ENCODE peak calls at places on chromosome 15, in five cellular contexts. R, V, S, O and P are unnamed samples.

GRCh38 chr15:69357773-69358765 is 56.1 kb upstream of the KIF23 start:
- DNase-seq in R (no peak), V (no peak), S (peak), O (peak), P (no peak)

GRCh38 chr15:66603301-66604179 is 37.7 kb upstream of the LCTL start:
- DNase-seq in R (peak), V (no peak), S (no peak), O (peak), P (peak)

GRCh38 chr15:55266547-55266946 is 23.1 kb downstream of the RAB27A start:
- DNase-seq in R (no peak), V (no peak), S (no peak), O (no peak), P (no peak)

GRCh38 chr15:38247336-38247735 is 5.3 kb upstream of the SPRED1 start:
- DNase-seq in R (no peak), V (no peak), S (no peak), O (peak), P (no peak)

GRCh38 chr15:43505723-43506122 is 11.7 kb upstream of the MAP1A start:
- DNase-seq in R (no peak), V (no peak), S (peak), O (peak), P (peak)

GRCh38 chr15:22904736-22905135 is 66.3 kb downstream of the NIPA2 start:
- DNase-seq in R (no peak), V (peak), S (no peak), O (no peak), P (no peak)

GRCh38 chr15:78157203-78157602 is 8.0 kb downstream of the IDH3A start:
- DNase-seq in R (no peak), V (no peak), S (no peak), O (no peak), P (no peak)

GRCh38 chr15:26806574-26806973 is 33.7 kb upstream of the GABRB3 start:
- DNase-seq in R (no peak), V (no peak), S (no peak), O (no peak), P (no peak)

GRCh38 chr15:64694816-64695215 is 80.6 kb downstream of the RBPMS2 start:
- DNase-seq in R (no peak), V (no peak), S (no peak), O (no peak), P (no peak)

GRCh38 chr15:29612096-29612495 is 210.2 kb downstream of the TJP1 start:
- DNase-seq in R (no peak), V (no peak), S (peak), O (peak), P (peak)

GRCh38 chr15:49606594-49606993 is 14.0 kb downstream of the FAM227B start:
- DNase-seq in R (no peak), V (no peak), S (no peak), O (peak), P (no peak)

GRCh38 chr15:66224946-66225345 is 28.6 kb downstream of the MEGF11 start:
- DNase-seq in R (peak), V (peak), S (no peak), O (no peak), P (no peak)

GRCh38 chr15:68278345-68279217 is 1.0 kb downstream of the FEM1B start:
- DNase-seq in R (no peak), V (no peak), S (peak), O (peak), P (no peak)
- TF ChIP-seq CTCF in R (no peak), V (no peak), S (no peak), O (peak), P (peak)

GRCh38 chr15:40307421-40308165 is at the start of gene PLCB2:
- DNase-seq in R (peak), V (no peak), S (no peak), O (no peak), P (no peak)
- TF ChIP-seq CTCF in R (peak), V (no peak), S (peak), O (peak), P (peak)

GRCh38 chr15:100039994-100040393 is 301.8 kb downstream of the ADAMTS17 start:
- DNase-seq in R (no peak), V (no peak), S (no peak), O (no peak), P (no peak)

GRCh38 chr15:100043732-100044131 is 298.0 kb downstream of the ADAMTS17 start:
- DNase-seq in R (no peak), V (no peak), S (no peak), O (peak), P (no peak)

GRCh38 chr15:100043069-100043641 is 298.6 kb downstream of the ADAMTS17 start:
- DNase-seq in R (no peak), V (no peak), S (peak), O (peak), P (peak)

GRCh38 chr15:100041380-100041779 is 300.4 kb downstream of the ADAMTS17 start:
- DNase-seq in R (no peak), V (no peak), S (no peak), O (no peak), P (no peak)

DNA sequence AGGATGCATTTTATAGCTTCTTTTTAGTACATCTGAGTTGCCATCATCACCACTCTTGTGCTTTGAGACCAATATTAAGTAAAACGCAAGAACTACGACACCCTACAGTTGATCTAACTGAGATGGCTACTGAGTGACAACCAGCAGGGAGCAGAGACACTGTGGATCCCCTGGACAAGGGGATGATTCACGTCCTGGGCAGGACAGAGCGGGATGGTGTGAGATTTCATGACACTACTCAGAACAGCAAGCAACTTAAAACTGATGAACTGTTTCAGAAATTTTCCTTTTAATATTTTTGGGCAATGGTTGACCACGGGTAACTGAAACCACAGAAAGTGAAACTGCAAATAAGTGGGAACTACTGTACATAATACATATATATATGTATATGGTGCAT is 299.2 kb downstream of the ADAMTS17 start:
- DNase-seq in R (no peak), V (no peak), S (peak), O (peak), P (no peak)
- TF ChIP-seq CTCF in R (no peak), V (no peak), S (no peak), O (no peak), P (no peak)

DNA sequence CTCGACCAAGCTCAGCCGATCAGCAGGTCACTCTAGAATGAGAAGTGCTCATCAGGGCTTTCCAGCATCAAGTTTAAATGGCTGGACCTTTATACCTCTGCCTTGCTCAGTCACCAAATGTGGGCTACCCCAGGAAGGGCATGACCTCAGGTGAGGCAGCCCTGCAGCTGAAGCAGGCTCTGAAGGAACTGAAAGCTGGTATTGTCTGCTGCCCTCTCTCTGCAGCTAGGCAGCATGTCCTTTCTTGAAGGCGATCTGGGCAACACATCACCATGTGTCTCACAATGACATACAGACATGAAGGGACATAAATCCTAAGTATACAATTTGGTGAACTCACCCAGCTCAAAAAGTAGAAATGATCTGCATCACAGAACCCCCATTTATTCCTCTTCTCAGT is 38.7 kb upstream of the ARID3B start:
- DNase-seq in R (no peak), V (no peak), S (no peak), O (no peak), P (no peak)
- TF ChIP-seq CTCF in R (no peak), V (no peak), S (no peak), O (no peak), P (no peak)

GRCh38 chr15:57358611-57359010 is 17.7 kb upstream of the CGNL1 start:
- DNase-seq in R (no peak), V (no peak), S (no peak), O (no peak), P (no peak)

GRCh38 chr15:57363661-57364060 is 12.6 kb upstream of the CGNL1 start:
- DNase-seq in R (no peak), V (no peak), S (no peak), O (no peak), P (no peak)

GRCh38 chr15:57367556-57367955 is 8.7 kb upstream of the CGNL1 start:
- DNase-seq in R (no peak), V (peak), S (peak), O (no peak), P (no peak)

GRCh38 chr15:57364282-57365007 is 11.9 kb upstream of the CGNL1 start:
- DNase-seq in R (no peak), V (no peak), S (no peak), O (peak), P (no peak)
- TF ChIP-seq CTCF in R (peak), V (no peak), S (peak), O (peak), P (peak)

DNA sequence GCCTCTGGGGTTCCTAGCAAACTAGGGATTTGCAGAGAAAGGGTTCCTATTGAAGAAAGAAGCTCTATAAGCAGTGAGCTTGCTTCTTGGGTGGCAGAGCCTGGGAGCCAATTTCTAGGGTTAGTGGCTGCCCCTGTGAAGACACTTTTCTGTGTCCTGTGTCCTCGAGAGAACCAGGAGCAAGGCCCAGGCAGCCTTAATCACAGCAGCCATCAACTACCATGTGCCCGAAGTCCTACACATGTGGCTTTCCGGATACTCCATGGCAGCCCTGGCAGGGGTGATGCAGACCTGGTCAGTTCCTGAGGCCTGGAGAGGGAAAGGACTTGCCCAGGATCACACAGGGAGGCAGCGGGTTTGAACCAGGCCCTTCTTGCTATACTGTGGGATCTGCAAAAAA is 27.7 kb upstream of the TSPAN3 start:
- DNase-seq in R (no peak), V (no peak), S (no peak), O (no peak), P (no peak)
- TF ChIP-seq CTCF in R (no peak), V (no peak), S (no peak), O (no peak), P (no peak)

DNA sequence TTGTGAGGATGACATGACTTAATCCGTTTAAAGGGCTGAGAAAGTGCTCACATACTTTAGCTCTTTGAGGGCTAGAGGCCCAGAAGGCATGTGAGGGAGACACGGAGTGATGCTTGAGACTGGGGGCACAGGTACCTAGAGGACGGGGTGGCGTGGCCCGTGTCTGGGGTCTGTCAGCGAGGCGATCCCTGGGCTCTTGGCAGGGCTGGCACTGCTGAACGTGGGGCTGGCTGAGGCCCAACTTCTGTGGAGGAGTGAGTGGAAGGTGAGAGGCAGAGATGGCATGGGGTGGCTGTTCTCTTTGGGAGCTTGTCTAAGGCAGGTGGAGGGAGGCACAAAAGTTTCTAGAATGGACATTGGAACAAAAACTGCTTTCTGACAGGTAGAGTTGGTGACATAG is 9.5 kb downstream of the SEMA4B start:
- DNase-seq in R (no peak), V (peak), S (no peak), O (no peak), P (no peak)
- TF ChIP-seq CTCF in R (no peak), V (no peak), S (no peak), O (no peak), P (no peak)

DNA sequence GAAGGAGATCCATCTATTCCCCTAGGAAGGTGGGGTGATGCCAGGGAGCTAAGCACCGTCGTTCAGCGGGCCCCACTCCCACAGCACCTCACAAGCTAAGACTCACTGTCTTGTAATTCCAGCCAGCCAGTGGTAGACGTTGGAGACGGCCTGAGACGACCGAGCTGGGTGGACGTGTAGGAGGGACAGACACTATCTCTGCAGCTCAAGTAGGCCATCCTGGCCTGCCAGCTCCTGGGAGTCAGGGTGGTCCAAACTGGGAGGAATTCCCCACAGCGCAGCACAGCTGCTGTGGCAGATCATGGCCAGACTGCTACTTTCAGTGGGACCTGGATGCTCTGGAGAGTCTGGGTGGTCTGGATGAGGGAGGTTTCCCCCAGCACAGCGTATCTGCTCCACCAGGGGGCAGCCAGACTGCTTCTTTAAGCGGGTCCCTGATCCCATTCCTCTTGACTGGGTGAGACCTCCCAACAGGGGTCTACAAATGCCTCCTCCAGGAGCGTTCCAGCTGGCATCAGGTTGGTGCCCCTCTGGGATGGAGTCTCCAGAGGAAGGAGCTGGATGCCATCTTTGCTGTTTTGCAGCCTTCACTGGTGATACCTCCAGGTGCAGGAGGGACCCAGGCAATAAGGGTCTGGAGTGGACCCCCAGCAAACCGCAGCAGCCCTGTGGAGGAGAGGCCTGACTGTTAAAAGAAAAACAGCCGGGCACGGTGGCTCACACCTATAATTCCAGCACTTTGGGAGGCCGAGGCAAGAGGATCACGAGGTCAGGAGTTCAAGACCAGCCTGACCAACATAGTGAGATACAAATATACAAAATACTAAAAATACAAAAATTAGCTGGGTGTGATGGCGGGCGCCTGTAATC is 27.6 kb downstream of the GNB5 start:
- DNase-seq in R (no peak), V (no peak), S (no peak), O (no peak), P (no peak)
- TF ChIP-seq CTCF in R (peak), V (no peak), S (no peak), O (peak), P (peak)

GRCh38 chr15:41945221-41945620 is 27.1 kb downstream of the EHD4 start:
- DNase-seq in R (no peak), V (no peak), S (no peak), O (no peak), P (no peak)

GRCh38 chr15:41945701-41946100 is 26.7 kb downstream of the EHD4 start:
- DNase-seq in R (no peak), V (no peak), S (no peak), O (no peak), P (no peak)

GRCh38 chr15:41944313-41944940 is 27.9 kb downstream of the EHD4 start:
- DNase-seq in R (no peak), V (no peak), S (peak), O (peak), P (peak)

GRCh38 chr15:41948499-41948898 is 23.9 kb downstream of the EHD4 start:
- DNase-seq in R (no peak), V (no peak), S (no peak), O (no peak), P (no peak)

DNA sequence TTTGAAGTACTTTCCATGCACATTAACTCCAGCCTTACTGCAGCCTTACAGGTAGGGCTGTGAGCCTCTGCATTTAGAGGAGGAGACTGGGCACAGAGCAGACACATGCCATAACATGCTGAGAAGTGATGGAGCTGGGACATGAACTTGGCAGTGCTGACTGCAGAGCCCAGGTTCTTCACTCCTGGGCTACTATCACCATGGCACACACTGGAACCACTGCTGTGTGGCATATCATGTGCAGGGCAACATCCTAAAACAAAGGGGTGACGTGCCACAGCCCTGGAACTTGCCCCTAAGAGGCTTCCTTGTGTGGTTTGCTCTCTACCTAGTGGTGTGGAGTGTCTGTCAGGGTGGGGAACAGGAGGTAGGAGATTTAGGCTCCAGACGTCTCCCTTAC is 25.4 kb downstream of the EHD4 start:
- DNase-seq in R (no peak), V (no peak), S (no peak), O (no peak), P (no peak)
- TF ChIP-seq CTCF in R (no peak), V (no peak), S (no peak), O (no peak), P (no peak)